ENCODE peak calls at places on chromosomes 1 and 21, in five cellular contexts. One of them, this sample, is unnamed. For H3K9me3 and H3K36me3, the result is how much of the 10 kb centered on the place peaks cover.

GRCh38 chr1:226149806-226150205 is 36.7 kb downstream of the ACBD3 start:
- DNase-seq in fibroblast of lung: peak
- DNase-seq in lower lobe of right lung: no peak
- DNase-seq in cardiac muscle cell: no peak
- DNase-seq in body of pancreas: no peak
- DNase-seq in this sample: no peak

GRCh38 chr1:184082541-184082940 is 31.0 kb downstream of the TSEN15 start:
- DNase-seq in cardiac muscle cell: no peak
- DNase-seq in fibroblast of lung: no peak
- DNase-seq in lower lobe of right lung: no peak
- DNase-seq in body of pancreas: no peak
- DNase-seq in this sample: no peak

GRCh38 chr1:29986986-29987385 is 736.4 kb downstream of the MATN1 start:
- DNase-seq in lower lobe of right lung: no peak
- DNase-seq in body of pancreas: peak
- DNase-seq in cardiac muscle cell: no peak
- DNase-seq in fibroblast of lung: no peak
- DNase-seq in this sample: no peak

GRCh38 chr21:14382486-14382834 is 486 bp downstream of the HSPA13 start:
- DNase-seq in cardiac muscle cell: peak
- DNase-seq in body of pancreas: no peak
- DNase-seq in fibroblast of lung: peak
- DNase-seq in lower lobe of right lung: no peak
- DNase-seq in this sample: no peak

GRCh38 chr1:183914283-183914682 is 109.4 kb downstream of the RGL1 start:
- DNase-seq in cardiac muscle cell: peak
- DNase-seq in lower lobe of right lung: no peak
- DNase-seq in fibroblast of lung: peak
- DNase-seq in body of pancreas: peak
- DNase-seq in this sample: no peak

GRCh38 chr1:21651214-21652042 is 17.7 kb downstream of the RAP1GAP start:
- DNase-seq in cardiac muscle cell: peak
- DNase-seq in fibroblast of lung: no peak
- DNase-seq in body of pancreas: no peak
- DNase-seq in lower lobe of right lung: no peak
- DNase-seq in this sample: peak

GRCh38 chr1:108830119-108831008 is 26.5 kb downstream of the AKNAD1 start:
- DNase-seq in cardiac muscle cell: peak
- DNase-seq in lower lobe of right lung: peak
- DNase-seq in body of pancreas: peak
- DNase-seq in fibroblast of lung: peak
- DNase-seq in this sample: peak

GRCh38 chr1:27682351-27682944 is 10.5 kb upstream of the IFI6 start:
- DNase-seq in lower lobe of right lung: no peak
- DNase-seq in cardiac muscle cell: no peak
- DNase-seq in fibroblast of lung: no peak
- DNase-seq in body of pancreas: no peak
- DNase-seq in this sample: no peak

GRCh38 chr1:32877211-32878110 is 6.7 kb upstream of the FNDC5 start:
- DNase-seq in cardiac muscle cell: no peak
- DNase-seq in lower lobe of right lung: no peak
- DNase-seq in body of pancreas: no peak
- DNase-seq in fibroblast of lung: no peak
- DNase-seq in this sample: no peak

DNA sequence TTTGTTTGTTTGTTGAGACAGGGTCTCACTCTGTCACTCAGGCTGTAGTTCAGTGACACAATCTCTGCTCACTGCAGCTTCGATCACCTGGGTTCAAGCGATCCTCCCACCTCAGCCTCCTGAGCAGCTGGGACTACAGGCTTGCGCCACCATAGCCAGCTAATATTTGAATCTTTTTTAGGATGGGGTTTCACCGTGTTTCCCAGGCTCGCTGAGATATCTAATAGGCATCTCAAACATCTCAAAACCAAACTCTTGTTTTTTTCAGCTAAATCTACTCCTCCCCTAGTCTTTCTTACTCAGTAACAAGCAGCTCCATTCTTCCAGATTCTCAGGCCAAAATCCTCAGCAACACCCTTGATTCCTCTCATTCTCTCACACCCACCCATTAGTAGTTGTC is 22.0 kb upstream of the SRRM1 start:
- DNase-seq in lower lobe of right lung: no peak
- DNase-seq in fibroblast of lung: no peak
- DNase-seq in body of pancreas: no peak
- DNase-seq in cardiac muscle cell: no peak
- DNase-seq in this sample: no peak
- H3K9me3 ChIP-seq in lower lobe of right lung: under half
- H3K9me3 ChIP-seq in fibroblast of lung: under half
- H3K9me3 ChIP-seq in body of pancreas: under half
- H3K9me3 ChIP-seq in cardiac muscle cell: under half
- H3K9me3 ChIP-seq in this sample: under half

DNA sequence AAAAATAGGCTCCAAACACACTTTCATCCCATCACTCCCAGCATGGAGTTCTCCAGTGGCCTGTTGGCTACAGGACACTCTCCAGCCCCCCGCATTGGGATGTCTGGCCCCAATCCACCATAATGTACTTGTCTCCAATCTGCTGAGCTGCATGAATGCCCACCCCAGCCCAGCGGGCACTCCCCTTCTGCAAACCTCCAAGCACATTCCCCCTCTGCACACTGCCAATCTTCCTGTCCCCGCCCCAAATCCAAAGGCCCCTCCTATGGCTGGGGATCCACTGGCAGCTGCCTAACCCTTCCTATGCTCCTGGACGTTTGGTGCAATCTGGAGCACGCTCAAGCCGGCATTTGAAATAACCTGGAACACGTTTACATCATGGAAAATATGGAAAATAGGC is 41.3 kb downstream of the PDE9A start:
- DNase-seq in fibroblast of lung: no peak
- DNase-seq in lower lobe of right lung: no peak
- DNase-seq in cardiac muscle cell: no peak
- DNase-seq in body of pancreas: no peak
- DNase-seq in this sample: no peak
- H3K36me3 ChIP-seq in fibroblast of lung: under half
- H3K36me3 ChIP-seq in lower lobe of right lung: under half
- H3K36me3 ChIP-seq in cardiac muscle cell: under half
- H3K36me3 ChIP-seq in body of pancreas: under half
- H3K36me3 ChIP-seq in this sample: under half

DNA sequence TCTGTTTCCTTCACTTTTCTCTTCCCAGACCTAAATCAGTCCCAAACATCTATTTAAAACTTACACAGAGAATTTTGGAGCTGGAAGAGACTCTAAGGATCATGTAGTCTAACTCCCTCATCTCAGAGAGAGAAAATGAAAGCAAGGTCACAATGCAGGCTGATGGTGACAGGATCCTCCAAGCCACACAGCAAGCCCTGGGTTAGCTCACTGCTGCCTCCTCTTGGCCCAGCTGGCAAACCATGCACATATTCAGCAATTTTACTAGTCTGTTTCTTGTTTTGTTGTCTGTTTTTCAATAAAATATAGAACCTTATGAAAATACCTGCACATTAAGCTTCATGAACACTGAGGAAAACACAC is 27.7 kb upstream of the LY9 start:
- DNase-seq in body of pancreas: peak
- DNase-seq in lower lobe of right lung: peak
- DNase-seq in cardiac muscle cell: peak
- DNase-seq in fibroblast of lung: no peak
- DNase-seq in this sample: no peak
- TF ChIP-seq CTCF in body of pancreas: no peak
- TF ChIP-seq CTCF in lower lobe of right lung: peak
- TF ChIP-seq CTCF in cardiac muscle cell: peak
- TF ChIP-seq CTCF in fibroblast of lung: peak
- TF ChIP-seq CTCF in this sample: peak

DNA sequence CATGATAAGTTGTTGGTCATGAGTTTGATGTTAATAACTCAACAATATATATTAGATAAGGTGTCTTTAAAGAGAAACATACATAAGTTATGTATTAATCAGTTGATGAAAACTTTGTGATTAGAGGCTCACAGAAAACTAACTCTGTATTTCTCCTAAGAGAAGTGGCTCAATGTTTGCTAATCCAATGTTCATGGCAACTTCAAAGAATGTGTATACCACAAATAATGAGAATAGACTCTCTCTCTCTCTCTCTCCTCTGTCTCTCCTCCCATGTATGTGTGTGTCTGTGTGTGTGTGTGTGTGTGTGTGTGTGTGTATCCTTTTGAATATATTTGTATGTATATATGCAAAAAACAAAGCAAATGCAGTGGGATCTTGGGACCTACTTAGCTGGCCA is 1304.9 kb downstream of the MRPL39 start:
- DNase-seq in cardiac muscle cell: no peak
- DNase-seq in lower lobe of right lung: no peak
- DNase-seq in fibroblast of lung: no peak
- DNase-seq in body of pancreas: no peak
- DNase-seq in this sample: no peak
- H3K9me3 ChIP-seq in cardiac muscle cell: under half
- H3K9me3 ChIP-seq in lower lobe of right lung: under half
- H3K9me3 ChIP-seq in fibroblast of lung: under half
- H3K9me3 ChIP-seq in body of pancreas: under half
- H3K9me3 ChIP-seq in this sample: under half

GRCh38 chr21:45117314-45117713 is 42.9 kb downstream of the ADARB1 start:
- DNase-seq in body of pancreas: no peak
- DNase-seq in cardiac muscle cell: no peak
- DNase-seq in lower lobe of right lung: no peak
- DNase-seq in fibroblast of lung: no peak
- DNase-seq in this sample: no peak

GRCh38 chr21:45119812-45120211 is 45.4 kb downstream of the ADARB1 start:
- DNase-seq in fibroblast of lung: no peak
- DNase-seq in cardiac muscle cell: no peak
- DNase-seq in body of pancreas: no peak
- DNase-seq in lower lobe of right lung: no peak
- DNase-seq in this sample: no peak

GRCh38 chr21:45120975-45121374 is 46.6 kb downstream of the ADARB1 start:
- DNase-seq in lower lobe of right lung: no peak
- DNase-seq in fibroblast of lung: no peak
- DNase-seq in body of pancreas: no peak
- DNase-seq in cardiac muscle cell: no peak
- DNase-seq in this sample: no peak

GRCh38 chr21:45116066-45116465 is 41.7 kb downstream of the ADARB1 start:
- DNase-seq in body of pancreas: no peak
- DNase-seq in fibroblast of lung: no peak
- DNase-seq in cardiac muscle cell: no peak
- DNase-seq in lower lobe of right lung: no peak
- DNase-seq in this sample: no peak

DNA sequence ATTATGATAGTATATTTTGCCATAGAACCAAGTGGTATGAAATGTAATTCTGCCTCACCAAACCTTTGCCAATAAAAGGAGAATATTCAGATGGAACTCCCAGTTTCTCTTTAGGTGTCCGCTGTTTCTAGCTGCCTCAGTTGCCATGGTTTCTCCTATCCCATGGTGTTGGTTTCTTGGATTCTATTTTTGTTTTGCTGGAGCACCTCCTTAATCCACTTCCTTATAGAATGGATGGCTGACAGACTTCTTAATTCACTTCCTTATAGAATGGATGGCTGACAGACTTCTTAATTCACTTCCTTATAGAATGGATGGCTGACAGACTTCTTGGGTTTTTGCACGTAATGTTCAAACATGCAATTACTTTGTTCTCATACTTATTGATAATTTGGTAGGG is 43.7 kb downstream of the ADARB1 start:
- DNase-seq in lower lobe of right lung: no peak
- DNase-seq in cardiac muscle cell: no peak
- DNase-seq in fibroblast of lung: no peak
- DNase-seq in body of pancreas: no peak
- DNase-seq in this sample: no peak
- H3K36me3 ChIP-seq in lower lobe of right lung: under half
- H3K36me3 ChIP-seq in cardiac muscle cell: under half
- H3K36me3 ChIP-seq in fibroblast of lung: under half
- H3K36me3 ChIP-seq in body of pancreas: under half
- H3K36me3 ChIP-seq in this sample: under half

GRCh38 chr1:179195374-179195773 is 34.1 kb downstream of the ABL2 start:
- DNase-seq in lower lobe of right lung: no peak
- DNase-seq in body of pancreas: no peak
- DNase-seq in cardiac muscle cell: no peak
- DNase-seq in fibroblast of lung: no peak
- DNase-seq in this sample: no peak

GRCh38 chr1:179197690-179198297 is 31.7 kb downstream of the ABL2 start:
- DNase-seq in cardiac muscle cell: no peak
- DNase-seq in body of pancreas: no peak
- DNase-seq in lower lobe of right lung: peak
- DNase-seq in fibroblast of lung: no peak
- DNase-seq in this sample: no peak

GRCh38 chr1:179190861-179191260 is 38.6 kb downstream of the ABL2 start:
- DNase-seq in fibroblast of lung: peak
- DNase-seq in lower lobe of right lung: no peak
- DNase-seq in cardiac muscle cell: peak
- DNase-seq in body of pancreas: peak
- DNase-seq in this sample: no peak

GRCh38 chr1:179194068-179194537 is 35.4 kb downstream of the ABL2 start:
- DNase-seq in fibroblast of lung: no peak
- DNase-seq in body of pancreas: no peak
- DNase-seq in lower lobe of right lung: no peak
- DNase-seq in cardiac muscle cell: no peak
- DNase-seq in this sample: no peak
- TF ChIP-seq CTCF in fibroblast of lung: no peak
- TF ChIP-seq CTCF in body of pancreas: no peak
- TF ChIP-seq CTCF in lower lobe of right lung: no peak
- TF ChIP-seq CTCF in cardiac muscle cell: no peak
- TF ChIP-seq CTCF in this sample: no peak

DNA sequence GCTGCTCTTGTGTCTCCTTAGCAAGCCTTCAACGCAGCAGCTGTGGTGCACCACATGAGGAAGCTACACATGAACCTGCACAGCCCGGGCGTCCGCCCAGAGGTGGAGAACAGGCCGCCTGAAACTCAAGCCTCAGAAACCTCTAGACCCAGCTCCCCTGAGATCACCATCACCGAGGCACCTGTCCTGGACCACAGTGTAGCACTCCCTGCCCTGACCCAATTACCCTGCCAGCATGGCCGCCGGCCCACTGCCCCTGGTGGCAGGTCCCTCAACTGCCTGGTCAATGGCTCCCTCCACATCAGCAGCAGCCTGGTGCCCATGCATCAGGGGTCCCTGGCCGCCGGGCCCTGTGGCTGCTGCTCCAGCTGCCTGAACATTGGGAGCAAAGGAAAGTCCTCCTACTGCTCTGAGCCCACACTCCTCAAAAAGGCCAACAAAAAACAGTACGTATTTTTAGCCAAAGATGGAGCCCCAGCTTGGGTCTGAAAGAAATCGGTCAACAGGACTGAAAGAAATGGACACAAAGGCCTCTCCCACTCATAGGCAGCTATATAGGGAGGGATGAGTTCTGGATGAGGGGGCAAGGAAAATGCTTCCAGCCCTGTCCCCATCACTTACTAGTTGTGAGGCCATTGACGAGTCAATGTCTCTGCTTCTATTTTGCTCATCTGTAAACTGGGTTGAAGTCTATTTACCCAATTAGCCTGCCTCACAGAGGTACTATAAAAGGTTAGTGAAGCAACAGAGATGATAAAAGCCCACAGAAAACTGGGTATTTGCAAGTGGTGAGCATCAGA is 28.5 kb downstream of the CAMK1G start:
- DNase-seq in cardiac muscle cell: no peak
- DNase-seq in lower lobe of right lung: no peak
- DNase-seq in fibroblast of lung: no peak
- DNase-seq in body of pancreas: no peak
- DNase-seq in this sample: no peak
- H3K9me3 ChIP-seq in cardiac muscle cell: under half
- H3K9me3 ChIP-seq in lower lobe of right lung: under half
- H3K9me3 ChIP-seq in fibroblast of lung: under half
- H3K9me3 ChIP-seq in body of pancreas: under half
- H3K9me3 ChIP-seq in this sample: under half

This sample was measured in BE2C.